ENCODE peak calls at places on chromosomes 2 and 18, in ten cellular contexts. One of them, this sample, is unnamed.

GRCh38 chr2:102245266-102246151 is 58.7 kb downstream of the IL1RL2 start:
- DNase-seq in MM.1S: no peak
- DNase-seq in neuronal stem cell: no peak
- DNase-seq in endothelial cell of umbilical vein: peak; percentile 20
- DNase-seq in mesenchymal stem cell: peak; percentile 45
- DNase-seq in HCT116: no peak
- DNase-seq in PC-3: peak; percentile 49
- DNase-seq in IMR-90: peak; percentile 18
- DNase-seq in OCI-LY7: no peak
- DNase-seq in Karpas-422: no peak
- DNase-seq in this sample: peak; percentile 76

GRCh38 chr18:63073481-63073880 is 246.1 kb downstream of the BCL2 start:
- DNase-seq in MM.1S: peak; percentile 57
- DNase-seq in neuronal stem cell: no peak
- DNase-seq in endothelial cell of umbilical vein: no peak
- DNase-seq in mesenchymal stem cell: no peak
- DNase-seq in HCT116: no peak
- DNase-seq in PC-3: peak; percentile 54
- DNase-seq in IMR-90: no peak
- DNase-seq in OCI-LY7: peak; percentile 1
- DNase-seq in Karpas-422: peak; percentile 45
- DNase-seq in this sample: no peak

GRCh38 chr2:127217470-127218325 is 2.4 kb downstream of the CYP27C1 start:
- DNase-seq in MM.1S: no peak
- DNase-seq in neuronal stem cell: no peak
- DNase-seq in endothelial cell of umbilical vein: peak; percentile 14
- DNase-seq in mesenchymal stem cell: peak; percentile 45
- DNase-seq in HCT116: peak; percentile 23
- DNase-seq in PC-3: peak; percentile 95
- DNase-seq in IMR-90: no peak
- DNase-seq in OCI-LY7: no peak
- DNase-seq in Karpas-422: no peak
- DNase-seq in this sample: peak; percentile 87

GRCh38 chr2:176079851-176080539 is 3.8 kb downstream of the EVX2 start:
- DNase-seq in MM.1S: no peak
- DNase-seq in neuronal stem cell: no peak
- DNase-seq in endothelial cell of umbilical vein: no peak
- DNase-seq in mesenchymal stem cell: no peak
- DNase-seq in HCT116: peak; percentile 59
- DNase-seq in PC-3: no peak
- DNase-seq in IMR-90: peak; percentile 30
- DNase-seq in OCI-LY7: no peak
- DNase-seq in Karpas-422: no peak
- DNase-seq in this sample: peak; percentile 91

GRCh38 chr2:142874293-142874814 is 3.1 kb upstream of the KYNU start:
- DNase-seq in MM.1S: no peak
- DNase-seq in neuronal stem cell: no peak
- DNase-seq in endothelial cell of umbilical vein: peak; percentile 87
- DNase-seq in mesenchymal stem cell: peak; percentile 99
- DNase-seq in HCT116: no peak
- DNase-seq in PC-3: peak; percentile 95
- DNase-seq in IMR-90: peak; percentile 95
- DNase-seq in OCI-LY7: no peak
- DNase-seq in Karpas-422: no peak
- DNase-seq in this sample: peak; percentile 96

GRCh38 chr2:191635333-191636234 is 42.4 kb upstream of the NABP1 start:
- DNase-seq in MM.1S: peak; percentile 58
- DNase-seq in neuronal stem cell: no peak
- DNase-seq in endothelial cell of umbilical vein: no peak
- DNase-seq in mesenchymal stem cell: peak; percentile 66
- DNase-seq in HCT116: peak; percentile 13
- DNase-seq in PC-3: peak; percentile 85
- DNase-seq in IMR-90: peak; percentile 84
- DNase-seq in OCI-LY7: no peak
- DNase-seq in Karpas-422: no peak
- DNase-seq in this sample: peak; percentile 85

GRCh38 chr2:158457092-158457825 is 507 bp downstream of the PKP4 start:
- DNase-seq in MM.1S: peak; percentile 69
- DNase-seq in neuronal stem cell: peak; percentile 61
- DNase-seq in endothelial cell of umbilical vein: no peak
- DNase-seq in mesenchymal stem cell: peak; percentile 80
- DNase-seq in HCT116: no peak
- DNase-seq in PC-3: peak; percentile 49
- DNase-seq in IMR-90: peak; percentile 61
- DNase-seq in OCI-LY7: peak; percentile 62
- DNase-seq in Karpas-422: no peak
- DNase-seq in this sample: peak; percentile 88

GRCh38 chr2:110725859-110726258 is 6.5 kb upstream of the ACOXL start:
- DNase-seq in MM.1S: no peak
- DNase-seq in neuronal stem cell: no peak
- DNase-seq in endothelial cell of umbilical vein: no peak
- DNase-seq in mesenchymal stem cell: no peak
- DNase-seq in HCT116: no peak
- DNase-seq in PC-3: no peak
- DNase-seq in IMR-90: no peak
- DNase-seq in OCI-LY7: no peak
- DNase-seq in Karpas-422: no peak
- DNase-seq in this sample: no peak

GRCh38 chr2:47271054-47272000 is 116.2 kb upstream of the STPG4 start:
- DNase-seq in MM.1S: no peak
- DNase-seq in neuronal stem cell: no peak
- DNase-seq in endothelial cell of umbilical vein: no peak
- DNase-seq in mesenchymal stem cell: no peak
- DNase-seq in HCT116: no peak
- DNase-seq in PC-3: no peak
- DNase-seq in IMR-90: no peak
- DNase-seq in OCI-LY7: peak; percentile 19
- DNase-seq in Karpas-422: peak; percentile 61
- DNase-seq in this sample: no peak

GRCh38 chr2:47270421-47270820 is 115.3 kb upstream of the STPG4 start:
- DNase-seq in MM.1S: no peak
- DNase-seq in neuronal stem cell: no peak
- DNase-seq in endothelial cell of umbilical vein: peak; percentile 19
- DNase-seq in mesenchymal stem cell: no peak
- DNase-seq in HCT116: no peak
- DNase-seq in PC-3: no peak
- DNase-seq in IMR-90: no peak
- DNase-seq in OCI-LY7: no peak
- DNase-seq in Karpas-422: no peak
- DNase-seq in this sample: no peak

GRCh38 chr2:47274054-47274779 is 119.1 kb upstream of the STPG4 start:
- DNase-seq in MM.1S: no peak
- DNase-seq in neuronal stem cell: no peak
- DNase-seq in endothelial cell of umbilical vein: peak; percentile 29
- DNase-seq in mesenchymal stem cell: peak; percentile 94
- DNase-seq in HCT116: no peak
- DNase-seq in PC-3: no peak
- DNase-seq in IMR-90: peak; percentile 94
- DNase-seq in OCI-LY7: no peak
- DNase-seq in Karpas-422: peak; percentile 34
- DNase-seq in this sample: peak; percentile 68

GRCh38 chr2:47272905-47273758 is 118.0 kb upstream of the STPG4 start:
- DNase-seq in MM.1S: no peak
- DNase-seq in neuronal stem cell: no peak
- DNase-seq in endothelial cell of umbilical vein: no peak
- DNase-seq in mesenchymal stem cell: no peak
- DNase-seq in HCT116: no peak
- DNase-seq in PC-3: no peak
- DNase-seq in IMR-90: no peak
- DNase-seq in OCI-LY7: no peak
- DNase-seq in Karpas-422: peak; percentile 39
- DNase-seq in this sample: no peak

DNA sequence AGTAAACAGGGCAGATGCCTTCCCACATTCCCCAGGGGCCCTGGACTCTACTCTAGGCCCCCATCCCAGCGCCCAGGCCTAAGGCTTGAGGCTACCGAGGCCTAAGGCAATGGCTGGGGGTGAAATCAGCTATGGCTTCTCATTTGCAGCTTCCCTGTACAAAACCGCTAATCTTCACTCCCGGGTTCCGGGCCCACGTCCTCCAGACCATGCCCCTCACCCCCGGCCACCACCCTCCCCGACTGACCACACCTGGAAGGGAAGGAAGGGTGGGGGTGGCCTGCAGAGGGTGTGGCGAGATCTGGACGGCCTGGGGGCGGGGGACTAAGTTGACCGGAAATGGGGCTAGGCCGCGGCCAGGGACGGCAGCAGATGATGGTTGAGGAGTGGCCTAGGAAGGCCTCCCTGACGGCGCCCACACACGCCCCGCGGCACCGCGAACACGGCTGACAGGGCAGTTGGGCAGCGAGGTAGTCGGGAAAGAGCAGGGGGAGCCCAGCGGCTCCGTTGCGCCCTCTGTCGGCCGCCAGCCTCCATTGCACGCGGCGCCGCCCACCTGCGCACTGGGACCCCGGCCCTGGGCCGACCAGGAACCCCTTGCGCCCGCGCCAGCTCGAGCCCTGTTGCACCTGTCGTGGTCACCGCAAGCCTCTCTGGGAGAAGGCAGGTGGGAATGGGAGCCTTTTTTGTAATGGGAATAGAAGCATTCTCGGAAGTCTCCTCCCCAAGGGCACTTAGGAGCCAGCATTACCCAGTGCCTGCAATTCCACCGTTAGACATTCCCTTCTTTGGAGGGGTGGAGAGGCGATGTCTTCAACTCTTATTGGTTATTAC is 117.1 kb upstream of the STPG4 start:
- DNase-seq in MM.1S: peak; percentile 50
- DNase-seq in neuronal stem cell: peak; percentile 48
- DNase-seq in endothelial cell of umbilical vein: peak; percentile 46
- DNase-seq in mesenchymal stem cell: peak; percentile 44
- DNase-seq in HCT116: peak; percentile 26
- DNase-seq in PC-3: peak; percentile 70
- DNase-seq in IMR-90: peak; percentile 39
- DNase-seq in OCI-LY7: peak; percentile 29
- DNase-seq in Karpas-422: peak; percentile 75
- DNase-seq in this sample: peak; percentile 76
- H2AFZ ChIP-seq in MM.1S: peak overlapping the region; percentile 99
- H2AFZ ChIP-seq in neuronal stem cell: peak overlapping the region; percentile 63
- H2AFZ ChIP-seq in endothelial cell of umbilical vein: peak overlapping the region; percentile 89
- H2AFZ ChIP-seq in mesenchymal stem cell: no peak overlapping the region
- H2AFZ ChIP-seq in HCT116: peak overlapping the region; percentile 29
- H2AFZ ChIP-seq in PC-3: peak overlapping the region; percentile 90
- H2AFZ ChIP-seq in IMR-90: peak overlapping the region; percentile 89
- H2AFZ ChIP-seq in OCI-LY7: peak overlapping the region; percentile 67
- H2AFZ ChIP-seq in Karpas-422: peak overlapping the region; percentile 93
- H2AFZ ChIP-seq in this sample: peak overlapping the region; percentile 81

GRCh38 chr2:235160281-235160805 is 208.5 kb downstream of the SH3BP4 start:
- DNase-seq in MM.1S: no peak
- DNase-seq in neuronal stem cell: no peak
- DNase-seq in endothelial cell of umbilical vein: no peak
- DNase-seq in mesenchymal stem cell: no peak
- DNase-seq in HCT116: no peak
- DNase-seq in PC-3: no peak
- DNase-seq in IMR-90: no peak
- DNase-seq in OCI-LY7: no peak
- DNase-seq in Karpas-422: no peak
- DNase-seq in this sample: peak; percentile 27

GRCh38 chr2:235155163-235155562 is 203.3 kb downstream of the SH3BP4 start:
- DNase-seq in MM.1S: no peak
- DNase-seq in neuronal stem cell: no peak
- DNase-seq in endothelial cell of umbilical vein: no peak
- DNase-seq in mesenchymal stem cell: no peak
- DNase-seq in HCT116: no peak
- DNase-seq in PC-3: no peak
- DNase-seq in IMR-90: no peak
- DNase-seq in OCI-LY7: no peak
- DNase-seq in Karpas-422: no peak
- DNase-seq in this sample: no peak

GRCh38 chr2:235156055-235156454 is 204.2 kb downstream of the SH3BP4 start:
- DNase-seq in MM.1S: no peak
- DNase-seq in neuronal stem cell: no peak
- DNase-seq in endothelial cell of umbilical vein: no peak
- DNase-seq in mesenchymal stem cell: no peak
- DNase-seq in HCT116: no peak
- DNase-seq in PC-3: no peak
- DNase-seq in IMR-90: no peak
- DNase-seq in OCI-LY7: no peak
- DNase-seq in Karpas-422: no peak
- DNase-seq in this sample: no peak

GRCh38 chr2:235161565-235161964 is 209.7 kb downstream of the SH3BP4 start:
- DNase-seq in MM.1S: no peak
- DNase-seq in neuronal stem cell: no peak
- DNase-seq in endothelial cell of umbilical vein: no peak
- DNase-seq in mesenchymal stem cell: no peak
- DNase-seq in HCT116: no peak
- DNase-seq in PC-3: no peak
- DNase-seq in IMR-90: no peak
- DNase-seq in OCI-LY7: no peak
- DNase-seq in Karpas-422: no peak
- DNase-seq in this sample: no peak

DNA sequence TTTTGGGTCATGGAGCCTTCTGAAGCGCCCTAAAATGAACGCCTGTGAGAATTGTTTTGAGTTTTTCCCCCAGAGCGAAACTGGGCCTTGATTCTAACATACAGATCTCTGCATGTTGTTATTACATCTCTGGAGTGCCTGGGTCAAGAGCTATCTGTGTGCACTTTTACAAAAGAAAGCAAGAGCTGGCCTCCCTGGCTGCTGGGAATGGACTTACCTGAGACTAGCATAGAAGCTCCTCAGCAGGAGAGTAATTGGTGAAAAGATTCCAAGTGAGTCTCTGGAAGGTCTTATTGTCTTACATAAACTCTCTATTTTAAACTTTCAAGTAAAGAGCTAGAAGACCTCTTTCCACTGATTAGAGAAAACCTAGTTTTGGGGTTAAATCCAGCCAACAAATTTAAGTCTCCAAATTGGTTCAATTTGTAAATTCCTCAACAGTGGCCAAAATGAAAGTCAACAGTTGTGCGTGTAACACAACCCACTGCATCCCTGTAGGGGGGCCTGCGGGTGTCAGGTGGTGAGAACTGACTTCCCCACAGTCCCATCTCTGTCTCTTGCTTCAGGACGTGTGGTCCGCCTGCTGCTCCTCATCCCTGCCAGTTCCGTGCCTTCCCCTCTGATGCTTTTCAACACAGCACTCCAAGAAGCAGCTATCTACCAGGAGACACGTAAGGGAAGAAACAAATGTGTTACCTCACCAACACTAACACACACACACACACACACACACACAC is 206.1 kb downstream of the SH3BP4 start:
- DNase-seq in MM.1S: no peak
- DNase-seq in neuronal stem cell: no peak
- DNase-seq in endothelial cell of umbilical vein: no peak
- DNase-seq in mesenchymal stem cell: no peak
- DNase-seq in HCT116: no peak
- DNase-seq in PC-3: no peak
- DNase-seq in IMR-90: no peak
- DNase-seq in OCI-LY7: no peak
- DNase-seq in Karpas-422: no peak
- DNase-seq in this sample: no peak
- H2AFZ ChIP-seq in MM.1S: no peak overlapping the region
- H2AFZ ChIP-seq in neuronal stem cell: no peak overlapping the region
- H2AFZ ChIP-seq in endothelial cell of umbilical vein: no peak overlapping the region
- H2AFZ ChIP-seq in mesenchymal stem cell: no peak overlapping the region
- H2AFZ ChIP-seq in HCT116: no peak overlapping the region
- H2AFZ ChIP-seq in PC-3: no peak overlapping the region
- H2AFZ ChIP-seq in IMR-90: no peak overlapping the region
- H2AFZ ChIP-seq in OCI-LY7: no peak overlapping the region
- H2AFZ ChIP-seq in Karpas-422: no peak overlapping the region
- H2AFZ ChIP-seq in this sample: no peak overlapping the region

DNA sequence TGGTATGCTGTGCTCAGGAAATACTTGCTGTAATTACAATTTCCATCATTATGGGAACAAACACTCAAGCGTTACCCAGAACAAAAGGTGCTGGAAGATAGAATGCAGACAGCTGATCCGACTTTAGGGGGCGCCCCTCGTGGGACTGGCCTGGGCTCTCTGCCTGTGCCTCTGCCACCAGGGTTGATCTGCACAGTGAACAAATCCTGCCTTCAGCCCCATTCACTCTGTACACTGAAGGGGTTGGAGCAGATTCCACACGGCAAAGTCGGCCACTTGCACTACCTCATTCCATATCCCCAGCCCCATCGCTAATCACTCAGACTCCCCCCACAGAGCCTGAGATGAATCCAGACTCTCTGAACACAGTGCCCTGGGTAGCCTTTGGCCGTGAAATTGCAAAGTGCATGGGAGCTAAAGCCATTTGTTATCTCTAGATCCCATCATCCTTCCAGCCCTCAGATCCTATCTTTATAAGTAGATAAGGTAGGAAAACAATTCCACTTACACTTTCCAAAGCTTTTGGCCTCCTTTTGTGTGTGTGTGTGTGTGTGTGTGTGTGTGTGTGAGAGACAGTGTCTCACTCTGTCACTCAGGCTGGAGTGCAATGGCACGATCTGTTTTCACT is 69.3 kb downstream of the INPP5D start:
- DNase-seq in MM.1S: no peak
- DNase-seq in neuronal stem cell: no peak
- DNase-seq in endothelial cell of umbilical vein: peak; percentile 32
- DNase-seq in mesenchymal stem cell: no peak
- DNase-seq in HCT116: peak; percentile 24
- DNase-seq in PC-3: peak; percentile 8
- DNase-seq in IMR-90: no peak
- DNase-seq in OCI-LY7: no peak
- DNase-seq in Karpas-422: no peak
- DNase-seq in this sample: no peak
- H2AFZ ChIP-seq in MM.1S: no peak overlapping the region
- H2AFZ ChIP-seq in neuronal stem cell: no peak overlapping the region
- H2AFZ ChIP-seq in endothelial cell of umbilical vein: no peak overlapping the region
- H2AFZ ChIP-seq in mesenchymal stem cell: no peak overlapping the region
- H2AFZ ChIP-seq in HCT116: no peak overlapping the region
- H2AFZ ChIP-seq in PC-3: no peak overlapping the region
- H2AFZ ChIP-seq in IMR-90: peak overlapping the region; percentile 63
- H2AFZ ChIP-seq in OCI-LY7: no peak overlapping the region
- H2AFZ ChIP-seq in Karpas-422: no peak overlapping the region
- H2AFZ ChIP-seq in this sample: no peak overlapping the region

DNA sequence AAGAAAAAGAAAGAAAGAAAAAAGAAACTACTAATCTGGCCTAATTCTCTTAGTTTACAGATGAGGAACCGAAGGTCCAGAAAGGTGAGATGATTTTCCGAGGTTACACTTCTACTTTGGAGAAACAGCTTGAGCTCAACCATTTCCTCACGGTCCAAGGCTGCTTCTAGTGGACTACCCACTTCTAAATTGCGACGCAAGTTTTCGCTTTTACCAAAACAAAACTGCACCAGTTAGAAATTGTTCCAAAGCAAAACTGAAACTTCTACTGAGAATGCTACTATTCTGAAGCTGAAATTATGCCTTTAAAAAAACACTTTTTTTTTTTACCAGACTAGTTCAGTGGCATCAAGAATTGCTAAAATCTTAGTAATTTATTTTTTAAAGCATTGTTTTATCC is 101.6 kb downstream of the INO80D start:
- DNase-seq in MM.1S: peak; percentile 92
- DNase-seq in neuronal stem cell: no peak
- DNase-seq in endothelial cell of umbilical vein: no peak
- DNase-seq in mesenchymal stem cell: no peak
- DNase-seq in HCT116: no peak
- DNase-seq in PC-3: no peak
- DNase-seq in IMR-90: no peak
- DNase-seq in OCI-LY7: no peak
- DNase-seq in Karpas-422: no peak
- DNase-seq in this sample: no peak
- H2AFZ ChIP-seq in MM.1S: peak overlapping the region; percentile 17
- H2AFZ ChIP-seq in neuronal stem cell: no peak overlapping the region
- H2AFZ ChIP-seq in endothelial cell of umbilical vein: no peak overlapping the region
- H2AFZ ChIP-seq in mesenchymal stem cell: no peak overlapping the region
- H2AFZ ChIP-seq in HCT116: no peak overlapping the region
- H2AFZ ChIP-seq in PC-3: no peak overlapping the region
- H2AFZ ChIP-seq in IMR-90: no peak overlapping the region
- H2AFZ ChIP-seq in OCI-LY7: no peak overlapping the region
- H2AFZ ChIP-seq in Karpas-422: no peak overlapping the region
- H2AFZ ChIP-seq in this sample: no peak overlapping the region

This sample was measured in GM23248.